ENCODE peak calls at places on chromosomes 3 and 15, in ten cellular contexts. H, U, I, R, C, E, D, S, W and F are unnamed samples.

GRCh38 chr3:53796161-53796560 is 50.1 kb downstream of the CHDH start:
- DNase-seq in H (no peak), C (no peak), W (no peak), U (no peak), D (no peak), S (no peak), I (no peak), E (no peak), R (no peak), F (peak)

GRCh38 chr3:32972482-32973146 is 21.2 kb downstream of the CCR4 start:
- DNase-seq in E (no peak), S (no peak), R (no peak), U (no peak), H (no peak), D (no peak), C (no peak), W (no peak), I (no peak), F (no peak)

GRCh38 chr15:98422086-98422478 is 226.3 kb upstream of the IGF1R start:
- DNase-seq in H (no peak), C (no peak), U (no peak), I (no peak), D (no peak), E (no peak), W (no peak), R (no peak), S (no peak), F (no peak)

GRCh38 chr3:151402349-151402748 is 17.8 kb upstream of the P2RY12 start:
- DNase-seq in R (no peak), S (no peak), D (no peak), U (no peak), E (no peak), H (no peak), C (no peak), W (no peak), I (no peak), F (no peak)

GRCh38 chr15:91515188-91515754 is 338.2 kb upstream of the SLCO3A1 start:
- DNase-seq in D (no peak), S (no peak), U (peak), E (no peak), C (no peak), R (no peak), I (no peak), H (peak), W (peak), F (no peak)

GRCh38 chr3:38835939-38836338 is 19.9 kb upstream of the SCN10A start:
- DNase-seq in H (no peak), E (no peak), D (no peak), U (no peak), R (no peak), W (peak), C (no peak), I (no peak), S (no peak), F (no peak)

GRCh38 chr3:4824948-4825325 is 154.3 kb upstream of the BHLHE40 start:
- DNase-seq in C (peak), S (no peak), W (peak), D (no peak), H (peak), U (peak), R (no peak), I (no peak), E (no peak), F (no peak)

GRCh38 chr15:70266412-70267089 is 168.8 kb upstream of the TLE3 start:
- DNase-seq in R (no peak), H (peak), I (no peak), E (no peak), D (no peak), U (no peak), C (no peak), S (peak), W (no peak), F (no peak)

GRCh38 chr15:75368689-75369239 is 357 bp upstream of the MAN2C1 start:
- DNase-seq in U (no peak), H (no peak), S (no peak), E (no peak), W (peak), C (no peak), I (no peak), D (no peak), R (no peak), F (peak)

GRCh38 chr3:73502609-73503560 is 121.9 kb downstream of the PDZRN3 start:
- DNase-seq in H (peak), D (peak), R (peak), I (peak), E (peak), S (no peak), U (peak), W (peak), C (peak), F (no peak)

GRCh38 chr3:50610181-50610971 is 1.2 kb downstream of the CISH start:
- DNase-seq in S (no peak), E (no peak), C (no peak), W (no peak), I (no peak), H (peak), R (no peak), D (no peak), U (peak), F (no peak)

GRCh38 chr3:107346559-107346958 is 30.7 kb upstream of the CCDC54 start:
- DNase-seq in D (no peak), H (no peak), I (no peak), U (no peak), C (no peak), S (no peak), R (no peak), E (no peak), W (peak), F (no peak)

GRCh38 chr3:163773136-163773535 is 1305.2 kb downstream of the SI start:
- DNase-seq in U (peak), H (no peak), E (no peak), D (no peak), R (no peak), C (no peak), S (no peak), W (peak), I (no peak), F (no peak)

GRCh38 chr15:32861741-32862140 is 143.9 kb downstream of the GREM1 start:
- DNase-seq in H (peak), C (no peak), E (no peak), U (peak), W (peak), R (no peak), I (peak), S (peak), D (no peak), F (no peak)

GRCh38 chr15:68299436-68299835 is 21.9 kb downstream of the FEM1B start:
- DNase-seq in E (no peak), H (no peak), D (no peak), I (no peak), C (no peak), U (no peak), W (no peak), R (no peak), S (no peak), F (no peak)

GRCh38 chr3:49780080-49780967 is 6.0 kb downstream of the IP6K1 start:
- DNase-seq in R (no peak), I (no peak), D (no peak), S (peak), W (no peak), H (no peak), E (no peak), U (no peak), C (no peak), F (no peak)

GRCh38 chr15:93233710-93234109 is 144.7 kb upstream of the RGMA start:
- DNase-seq in S (no peak), W (no peak), D (no peak), C (no peak), U (no peak), E (no peak), I (no peak), H (no peak), R (no peak), F (no peak)

GRCh38 chr15:65533057-65533752 is 2.9 kb downstream of the HACD3 start:
- DNase-seq in W (peak), C (no peak), D (no peak), R (no peak), H (no peak), I (no peak), E (no peak), U (peak), S (no peak), F (no peak)

GRCh38 chr3:95343767-95344166 is 1280.9 kb downstream of the NSUN3 start:
- DNase-seq in H (no peak), I (no peak), C (no peak), R (no peak), S (no peak), U (no peak), D (no peak), W (no peak), E (no peak), F (no peak)

GRCh38 chr15:29139540-29140459 is 129.8 kb downstream of the NSMCE3 start:
- DNase-seq in S (no peak), R (peak), H (peak), C (peak), I (peak), U (peak), W (peak), E (peak), D (peak), F (peak)

GRCh38 chr15:60480888-60481287 is 1.9 kb upstream of the ICE2 start:
- DNase-seq in U (no peak), R (no peak), I (no peak), W (no peak), D (no peak), S (no peak), E (no peak), H (no peak), C (no peak), F (no peak)

GRCh38 chr3:87052499-87053260 is 61.7 kb upstream of the VGLL3 start:
- DNase-seq in W (no peak), U (no peak), E (no peak), S (no peak), D (no peak), I (no peak), C (no peak), R (no peak), H (no peak), F (no peak)

GRCh38 chr15:60462027-60462426 is 16.9 kb downstream of the ICE2 start:
- DNase-seq in W (no peak), H (no peak), S (no peak), I (no peak), C (no peak), U (no peak), E (no peak), D (no peak), R (no peak), F (no peak)

GRCh38 chr3:129238945-129239705 is 10.3 kb upstream of the COPG1 start:
- DNase-seq in W (peak), D (no peak), R (no peak), S (no peak), C (no peak), E (no peak), U (no peak), H (no peak), I (no peak), F (no peak)

GRCh38 chr3:115912372-115912771 is 289.1 kb downstream of the GAP43 start:
- DNase-seq in H (no peak), R (no peak), S (no peak), I (no peak), E (no peak), U (no peak), D (no peak), W (no peak), C (no peak), F (no peak)

GRCh38 chr15:90553248-90553745 is 23.6 kb downstream of the CRTC3 start:
- DNase-seq in W (peak), H (no peak), C (no peak), E (no peak), I (peak), S (no peak), U (no peak), R (no peak), D (no peak), F (peak)

GRCh38 chr3:38120690-38121450 is 16.1 kb downstream of the ACAA1 start:
- DNase-seq in R (no peak), C (no peak), H (no peak), E (no peak), I (no peak), D (no peak), U (no peak), S (peak), W (no peak), F (no peak)

GRCh38 chr3:196994056-196994455 is 25.4 kb upstream of the PIGZ start:
- DNase-seq in S (peak), E (no peak), W (no peak), R (no peak), C (no peak), U (no peak), H (no peak), D (no peak), I (no peak), F (no peak)

GRCh38 chr3:61522629-61523028 is 38.7 kb upstream of the PTPRG start:
- DNase-seq in D (no peak), S (no peak), I (no peak), U (no peak), R (no peak), E (no peak), W (no peak), H (no peak), C (no peak), F (no peak)

GRCh38 chr3:89098964-89099585 is 8.3 kb upstream of the EPHA3 start:
- DNase-seq in R (no peak), H (peak), U (peak), C (no peak), S (no peak), E (peak), I (peak), D (peak), W (peak), F (peak)

GRCh38 chr3:197331131-197331530 is 32.7 kb upstream of the DLG1 start:
- DNase-seq in C (no peak), E (no peak), H (no peak), U (no peak), W (peak), I (no peak), S (no peak), D (no peak), R (no peak), F (no peak)